ENCODE peak calls at places on chromosomes 4 and X, in five cellular contexts. One of them, this sample, is unnamed.

GRCh38 chrX:15475021-15475420 is 18.1 kb downstream of the PIR start:
- DNase-seq in tibial nerve: no peak
- DNase-seq in lung: no peak
- DNase-seq in suprapubic skin: no peak
- DNase-seq in PC-3: peak; percentile 70
- DNase-seq in this sample: no peak

GRCh38 chr4:26819026-26819425 is 41.6 kb upstream of the STIM2 start:
- DNase-seq in tibial nerve: no peak
- DNase-seq in lung: no peak
- DNase-seq in suprapubic skin: no peak
- DNase-seq in PC-3: no peak
- DNase-seq in this sample: no peak

GRCh38 chr4:26459054-26459755 is 31.1 kb downstream of the CCKAR start:
- DNase-seq in tibial nerve: no peak
- DNase-seq in lung: no peak
- DNase-seq in suprapubic skin: no peak
- DNase-seq in PC-3: peak; percentile 65
- DNase-seq in this sample: peak; percentile 36

GRCh38 chrX:6015423-6015822 is 213.2 kb downstream of the NLGN4X start:
- DNase-seq in tibial nerve: no peak
- DNase-seq in lung: no peak
- DNase-seq in suprapubic skin: no peak
- DNase-seq in PC-3: no peak
- DNase-seq in this sample: no peak

GRCh38 chr4:13777341-13777740 is 149.8 kb upstream of the BOD1L1 start:
- DNase-seq in tibial nerve: no peak
- DNase-seq in lung: no peak
- DNase-seq in suprapubic skin: no peak
- DNase-seq in PC-3: no peak
- DNase-seq in this sample: no peak

GRCh38 chrX:110383414-110383813 is 24.8 kb downstream of the RTL9 start:
- DNase-seq in tibial nerve: no peak
- DNase-seq in lung: no peak
- DNase-seq in suprapubic skin: no peak
- DNase-seq in PC-3: peak; percentile 42
- DNase-seq in this sample: peak; percentile 20

GRCh38 chr4:92215471-92215870 is 88.3 kb upstream of the GRID2 start:
- DNase-seq in tibial nerve: no peak
- DNase-seq in lung: no peak
- DNase-seq in suprapubic skin: no peak
- DNase-seq in PC-3: no peak
- DNase-seq in this sample: no peak

GRCh38 chr4:15677507-15677988 is 4.1 kb upstream of the FAM200B start:
- DNase-seq in tibial nerve: no peak
- DNase-seq in lung: no peak
- DNase-seq in suprapubic skin: no peak
- DNase-seq in PC-3: peak; percentile 94
- DNase-seq in this sample: peak; percentile 48

GRCh38 chrX:20181563-20182329 is 40.1 kb upstream of the EIF1AX start:
- DNase-seq in tibial nerve: no peak
- DNase-seq in lung: no peak
- DNase-seq in suprapubic skin: no peak
- DNase-seq in PC-3: no peak
- DNase-seq in this sample: no peak

GRCh38 chrX:15751160-15751819 is 13.2 kb downstream of the CA5B start:
- DNase-seq in tibial nerve: no peak
- DNase-seq in lung: no peak
- DNase-seq in suprapubic skin: no peak
- DNase-seq in PC-3: peak; percentile 86
- DNase-seq in this sample: no peak

GRCh38 chr4:8819421-8820177 is 52.0 kb downstream of the HMX1 start:
- DNase-seq in tibial nerve: no peak
- DNase-seq in lung: no peak
- DNase-seq in suprapubic skin: no peak
- DNase-seq in PC-3: no peak
- DNase-seq in this sample: no peak

GRCh38 chr4:113620032-113620431 is 141.5 kb downstream of the CAMK2D start:
- DNase-seq in tibial nerve: no peak
- DNase-seq in lung: no peak
- DNase-seq in suprapubic skin: no peak
- DNase-seq in PC-3: no peak
- DNase-seq in this sample: no peak

DNA sequence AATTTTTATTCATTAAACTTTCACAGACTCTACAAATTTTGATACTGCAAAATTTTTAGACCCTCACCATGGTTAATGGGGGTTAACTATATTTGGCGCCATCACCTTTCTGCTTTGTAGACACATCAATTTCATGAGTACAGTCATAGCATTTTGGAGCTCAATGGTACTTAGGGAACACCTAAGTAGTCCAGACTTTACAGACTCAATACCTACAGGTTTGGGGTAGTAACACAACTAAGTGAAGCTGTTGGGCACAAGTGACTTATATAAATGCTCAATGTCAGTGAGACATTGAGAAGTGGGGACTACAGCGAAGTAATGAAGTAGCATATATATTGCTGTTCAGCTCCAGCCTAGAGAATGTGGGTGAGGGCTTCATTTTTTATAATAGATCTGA is 7.5 kb downstream of the GPRIN3 start:
- DNase-seq in tibial nerve: no peak
- DNase-seq in lung: no peak
- DNase-seq in suprapubic skin: no peak
- DNase-seq in PC-3: no peak
- DNase-seq in this sample: no peak
- H3K4me1 ChIP-seq in tibial nerve: no peaks in the 10 kb centered on the region
- H3K4me1 ChIP-seq in lung: peaks cover under 1% of the 10 kb centered on the region
- H3K4me1 ChIP-seq in suprapubic skin: peaks cover 10% of the 10 kb centered on the region
- H3K4me1 ChIP-seq in PC-3: no peaks in the 10 kb centered on the region
- H3K4me1 ChIP-seq in this sample: peaks cover 9% of the 10 kb centered on the region

DNA sequence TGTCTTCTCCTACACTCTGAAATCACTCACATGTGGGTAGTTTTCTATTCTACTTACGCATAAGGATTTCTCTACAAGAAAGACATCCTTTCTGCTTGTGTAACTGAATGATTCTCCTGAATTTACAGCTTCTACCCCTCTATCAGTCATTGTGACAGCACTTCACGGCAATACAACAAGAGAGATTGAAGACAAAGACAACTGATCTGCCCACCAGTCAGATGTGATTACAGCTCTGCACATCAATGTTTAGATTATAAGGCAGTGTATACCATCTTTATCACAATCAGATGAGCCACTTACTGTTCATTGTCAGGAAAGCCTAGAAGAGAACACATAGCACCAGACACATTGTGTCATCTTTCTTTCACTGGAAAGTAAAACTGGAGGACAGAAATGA is 324.5 kb downstream of the CENPC start:
- DNase-seq in tibial nerve: no peak
- DNase-seq in lung: no peak
- DNase-seq in suprapubic skin: no peak
- DNase-seq in PC-3: no peak
- DNase-seq in this sample: no peak
- H3K4me3 ChIP-seq in tibial nerve: no peak overlapping the region
- H3K4me3 ChIP-seq in lung: no peak overlapping the region
- H3K4me3 ChIP-seq in suprapubic skin: no peak overlapping the region
- H3K4me3 ChIP-seq in PC-3: no peak overlapping the region
- H3K4me3 ChIP-seq in this sample: no peak overlapping the region

DNA sequence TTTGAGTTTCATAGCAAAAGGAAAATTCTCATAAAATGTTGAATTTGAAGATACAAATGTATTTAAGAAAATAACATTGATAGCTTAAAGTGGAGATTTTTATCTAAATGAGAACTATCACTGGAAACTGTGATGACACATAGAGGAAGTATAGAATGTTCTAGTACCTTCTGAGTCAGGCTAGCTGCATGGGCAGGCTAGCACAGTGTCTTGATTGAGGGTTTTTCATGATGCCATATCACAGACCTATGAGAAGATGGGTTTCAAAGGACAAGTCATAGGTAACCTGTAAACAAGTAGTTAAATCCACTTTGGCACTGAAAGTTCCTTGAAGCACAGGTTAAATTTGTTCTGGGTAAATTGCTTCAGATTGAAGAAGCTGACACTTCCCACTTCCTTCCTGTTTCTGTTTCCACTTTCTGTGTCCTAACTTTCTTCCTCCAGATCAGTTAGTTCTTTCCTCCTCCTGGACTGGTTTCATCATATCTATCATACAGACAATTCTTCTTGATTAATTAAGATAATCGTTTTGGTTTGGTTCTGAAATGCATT is 48.2 kb upstream of the CDKN2AIP start:
- DNase-seq in tibial nerve: no peak
- DNase-seq in lung: no peak
- DNase-seq in suprapubic skin: peak; percentile 10
- DNase-seq in PC-3: no peak
- DNase-seq in this sample: no peak
- H3K4me1 ChIP-seq in tibial nerve: peaks cover 8% of the 10 kb centered on the region
- H3K4me1 ChIP-seq in lung: peaks cover 3% of the 10 kb centered on the region
- H3K4me1 ChIP-seq in suprapubic skin: peaks cover 13% of the 10 kb centered on the region
- H3K4me1 ChIP-seq in PC-3: peaks cover 6% of the 10 kb centered on the region
- H3K4me1 ChIP-seq in this sample: no peaks in the 10 kb centered on the region

DNA sequence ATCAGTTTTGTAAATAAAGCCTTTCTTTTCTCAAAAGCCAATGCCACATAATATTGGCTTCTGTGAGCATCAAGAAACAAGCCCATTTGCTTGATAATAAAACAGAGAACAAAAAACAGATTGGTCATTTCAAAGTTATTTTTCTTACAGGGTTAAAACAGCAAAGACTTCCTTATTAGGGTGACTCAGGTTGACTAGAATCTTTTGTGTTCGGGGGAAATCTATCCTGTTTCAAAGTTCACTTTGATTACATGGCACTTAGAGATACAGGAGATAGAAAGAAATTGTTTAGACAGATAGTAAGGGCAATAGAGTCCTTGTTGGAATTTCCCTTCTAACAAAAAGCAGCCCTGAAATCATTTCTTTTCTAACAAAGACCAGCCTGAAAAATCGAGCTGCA is 170.0 kb upstream of the GLRA2 start:
- DNase-seq in tibial nerve: no peak
- DNase-seq in lung: no peak
- DNase-seq in suprapubic skin: no peak
- DNase-seq in PC-3: peak; percentile 51
- DNase-seq in this sample: peak; percentile 34
- H3K4me3 ChIP-seq in tibial nerve: no peak overlapping the region
- H3K4me3 ChIP-seq in lung: no peak overlapping the region
- H3K4me3 ChIP-seq in suprapubic skin: no peak overlapping the region
- H3K4me3 ChIP-seq in PC-3: no peak overlapping the region
- H3K4me3 ChIP-seq in this sample: no peak overlapping the region

DNA sequence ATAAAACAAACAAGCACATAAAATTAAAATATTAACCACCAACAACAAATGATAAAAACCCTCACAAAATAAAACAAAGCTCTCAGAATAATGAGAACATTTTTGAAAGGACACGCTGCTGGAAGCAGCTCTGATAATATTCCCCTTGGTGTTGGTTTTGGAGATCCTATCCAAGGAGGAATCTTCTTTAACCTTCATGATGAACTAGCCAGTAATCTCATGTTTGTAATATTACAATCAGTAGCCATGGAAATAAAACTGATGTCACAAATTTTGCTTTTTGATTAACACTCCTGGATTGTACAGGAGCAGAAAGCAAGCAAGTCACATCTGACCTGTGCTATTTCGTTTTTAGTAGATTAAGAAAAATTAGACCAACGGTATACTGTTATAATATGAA is 154.0 kb downstream of the RASL11B start:
- DNase-seq in tibial nerve: no peak
- DNase-seq in lung: no peak
- DNase-seq in suprapubic skin: no peak
- DNase-seq in PC-3: no peak
- DNase-seq in this sample: no peak
- H3K4me1 ChIP-seq in tibial nerve: peaks cover 6% of the 10 kb centered on the region
- H3K4me1 ChIP-seq in lung: no peaks in the 10 kb centered on the region
- H3K4me1 ChIP-seq in suprapubic skin: peaks cover 26% of the 10 kb centered on the region
- H3K4me1 ChIP-seq in PC-3: peaks cover 7% of the 10 kb centered on the region
- H3K4me1 ChIP-seq in this sample: peaks cover 41% of the 10 kb centered on the region

DNA sequence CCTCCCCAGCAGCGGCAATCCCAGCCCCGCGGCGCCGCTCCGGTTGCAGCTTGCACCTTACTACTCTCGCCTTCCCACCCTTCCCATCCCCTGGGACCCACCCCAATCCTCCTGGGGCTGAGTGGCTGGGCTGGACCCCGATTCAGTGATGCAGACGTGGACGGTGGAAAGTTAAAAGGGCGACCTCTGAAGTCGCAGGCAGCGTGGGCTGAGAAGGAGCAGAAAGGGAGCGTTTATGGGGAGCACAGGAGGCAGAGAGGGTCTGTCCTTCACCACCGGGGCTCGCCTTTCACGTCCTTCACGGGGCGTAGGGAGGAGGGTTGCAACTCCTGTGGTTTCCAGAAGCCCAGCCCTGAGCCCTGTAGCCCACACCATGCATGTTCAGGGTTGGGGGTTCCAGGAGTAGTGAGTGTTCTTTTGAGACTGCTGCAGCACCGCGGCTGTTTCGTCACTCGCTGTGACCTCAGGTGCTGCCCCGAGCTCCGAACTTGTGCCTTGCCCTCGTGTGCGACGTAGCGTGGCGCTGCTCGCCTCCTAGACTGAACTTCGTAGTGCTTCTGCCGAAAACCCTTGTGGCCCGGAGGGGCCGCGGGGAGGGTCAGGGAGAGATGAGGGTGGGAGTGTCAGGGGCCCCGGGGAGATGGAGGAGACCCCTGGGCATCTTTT is 1.5 kb downstream of the NHS start:
- DNase-seq in tibial nerve: peak; percentile 13
- DNase-seq in lung: no peak
- DNase-seq in suprapubic skin: peak; percentile 63
- DNase-seq in PC-3: peak; percentile 34
- DNase-seq in this sample: peak; percentile 5
- H3K4me3 ChIP-seq in tibial nerve: peak overlapping the region; percentile 47
- H3K4me3 ChIP-seq in lung: peak overlapping the region; percentile 24
- H3K4me3 ChIP-seq in suprapubic skin: peak overlapping the region; percentile 62
- H3K4me3 ChIP-seq in PC-3: peak overlapping the region; percentile 91
- H3K4me3 ChIP-seq in this sample: peak overlapping the region; percentile 42

GRCh38 chr4:185772391-185773093 is 39.5 kb downstream of the SORBS2 start:
- DNase-seq in tibial nerve: no peak
- DNase-seq in lung: no peak
- DNase-seq in suprapubic skin: no peak
- DNase-seq in PC-3: no peak
- DNase-seq in this sample: no peak
- H3K4me1 ChIP-seq in tibial nerve: peaks cover 9% of the 10 kb centered on the region
- H3K4me1 ChIP-seq in lung: peaks cover 4% of the 10 kb centered on the region
- H3K4me1 ChIP-seq in suprapubic skin: peaks cover 4% of the 10 kb centered on the region
- H3K4me1 ChIP-seq in PC-3: peaks cover 25% of the 10 kb centered on the region
- H3K4me1 ChIP-seq in this sample: no peaks in the 10 kb centered on the region